ENCODE peak calls at places on chromosomes 16 and 17, in seven cellular contexts. One of them, this sample, is unnamed.

GRCh38 chr17:21252289-21252874 is 828 bp downstream of the NATD1 start:
- DNase-seq in left ventricle myocardium inferior: no peak
- DNase-seq in tibial nerve: no peak
- DNase-seq in GM10248: no peak
- DNase-seq in cardiac muscle cell: no peak
- DNase-seq in fibroblast of the aortic adventitia: no peak
- DNase-seq in WTC11: no peak
- DNase-seq in this sample: no peak

GRCh38 chr16:5196204-5196603 is 98.6 kb upstream of the EEF2KMT start:
- DNase-seq in left ventricle myocardium inferior: no peak
- DNase-seq in tibial nerve: no peak
- DNase-seq in WTC11: no peak
- DNase-seq in GM10248: no peak
- DNase-seq in cardiac muscle cell: no peak
- DNase-seq in fibroblast of the aortic adventitia: no peak
- DNase-seq in this sample: no peak

GRCh38 chr17:33594000-33594399 is 300.9 kb upstream of the ASIC2 start:
- DNase-seq in cardiac muscle cell: no peak
- DNase-seq in GM10248: no peak
- DNase-seq in fibroblast of the aortic adventitia: no peak
- DNase-seq in WTC11: no peak
- DNase-seq in tibial nerve: no peak
- DNase-seq in left ventricle myocardium inferior: no peak
- DNase-seq in this sample: no peak

GRCh38 chr16:73890524-73891500 is 405.8 kb upstream of the PSMD7 start:
- DNase-seq in fibroblast of the aortic adventitia: no peak
- DNase-seq in WTC11: peak; percentile 41
- DNase-seq in cardiac muscle cell: peak; percentile 45
- DNase-seq in tibial nerve: no peak
- DNase-seq in left ventricle myocardium inferior: no peak
- DNase-seq in GM10248: no peak
- DNase-seq in this sample: no peak

GRCh38 chr17:79109584-79109983 is 35.0 kb downstream of the ENGASE start:
- DNase-seq in GM10248: no peak
- DNase-seq in left ventricle myocardium inferior: no peak
- DNase-seq in fibroblast of the aortic adventitia: no peak
- DNase-seq in tibial nerve: no peak
- DNase-seq in cardiac muscle cell: no peak
- DNase-seq in WTC11: peak; percentile 60
- DNase-seq in this sample: no peak

GRCh38 chr17:21228111-21228510 is 14.2 kb upstream of the TMEM11 start:
- DNase-seq in GM10248: no peak
- DNase-seq in cardiac muscle cell: no peak
- DNase-seq in left ventricle myocardium inferior: no peak
- DNase-seq in tibial nerve: no peak
- DNase-seq in fibroblast of the aortic adventitia: no peak
- DNase-seq in WTC11: no peak
- DNase-seq in this sample: no peak

GRCh38 chr17:8222630-8223355 is 12.4 kb upstream of the AURKB start:
- DNase-seq in cardiac muscle cell: peak; percentile 90
- DNase-seq in WTC11: peak; percentile 95
- DNase-seq in GM10248: peak; percentile 73
- DNase-seq in fibroblast of the aortic adventitia: peak; percentile 97
- DNase-seq in tibial nerve: peak; percentile 94
- DNase-seq in left ventricle myocardium inferior: peak; percentile 95
- DNase-seq in this sample: peak; percentile 85

GRCh38 chr17:50255766-50256480 is 18.3 kb upstream of the TMEM92 start:
- DNase-seq in tibial nerve: no peak
- DNase-seq in fibroblast of the aortic adventitia: no peak
- DNase-seq in cardiac muscle cell: no peak
- DNase-seq in WTC11: no peak
- DNase-seq in GM10248: no peak
- DNase-seq in left ventricle myocardium inferior: no peak
- DNase-seq in this sample: no peak

GRCh38 chr16:60648260-60648659 is 1388.0 kb downstream of the CDH8 start:
- DNase-seq in left ventricle myocardium inferior: no peak
- DNase-seq in cardiac muscle cell: no peak
- DNase-seq in WTC11: no peak
- DNase-seq in tibial nerve: no peak
- DNase-seq in GM10248: no peak
- DNase-seq in fibroblast of the aortic adventitia: no peak
- DNase-seq in this sample: no peak

GRCh38 chr16:57374067-57374534 is 1.8 kb downstream of the CX3CL1 start:
- DNase-seq in GM10248: peak; percentile 28
- DNase-seq in left ventricle myocardium inferior: no peak
- DNase-seq in tibial nerve: no peak
- DNase-seq in fibroblast of the aortic adventitia: no peak
- DNase-seq in cardiac muscle cell: no peak
- DNase-seq in WTC11: no peak
- DNase-seq in this sample: no peak

GRCh38 chr16:54591816-54592246 is 305.2 kb upstream of the IRX3 start:
- DNase-seq in GM10248: no peak
- DNase-seq in fibroblast of the aortic adventitia: no peak
- DNase-seq in left ventricle myocardium inferior: no peak
- DNase-seq in tibial nerve: no peak
- DNase-seq in WTC11: no peak
- DNase-seq in cardiac muscle cell: no peak
- DNase-seq in this sample: no peak

GRCh38 chr17:5019475-5019956 is 15.7 kb downstream of the SLC52A1 start:
- DNase-seq in left ventricle myocardium inferior: no peak
- DNase-seq in GM10248: no peak
- DNase-seq in WTC11: peak; percentile 44
- DNase-seq in fibroblast of the aortic adventitia: no peak
- DNase-seq in tibial nerve: no peak
- DNase-seq in cardiac muscle cell: no peak
- DNase-seq in this sample: no peak

GRCh38 chr16:35325936-35326335 is 1866.5 kb downstream of the TP53TG3F start:
- DNase-seq in cardiac muscle cell: no peak
- DNase-seq in left ventricle myocardium inferior: no peak
- DNase-seq in GM10248: no peak
- DNase-seq in tibial nerve: no peak
- DNase-seq in WTC11: no peak
- DNase-seq in fibroblast of the aortic adventitia: no peak
- DNase-seq in this sample: no peak

GRCh38 chr17:11935734-11936406 is 61.4 kb downstream of the ZNF18 start:
- DNase-seq in tibial nerve: no peak
- DNase-seq in cardiac muscle cell: peak; percentile 68
- DNase-seq in fibroblast of the aortic adventitia: peak; percentile 34
- DNase-seq in GM10248: no peak
- DNase-seq in WTC11: peak; percentile 75
- DNase-seq in left ventricle myocardium inferior: peak; percentile 24
- DNase-seq in this sample: peak; percentile 34

GRCh38 chr16:12220721-12221120 is 244.2 kb downstream of the SNX29 start:
- DNase-seq in tibial nerve: no peak
- DNase-seq in cardiac muscle cell: no peak
- DNase-seq in GM10248: no peak
- DNase-seq in WTC11: no peak
- DNase-seq in fibroblast of the aortic adventitia: no peak
- DNase-seq in left ventricle myocardium inferior: no peak
- DNase-seq in this sample: no peak

GRCh38 chr16:55437627-55438026 is 41.4 kb upstream of the MMP2 start:
- DNase-seq in left ventricle myocardium inferior: no peak
- DNase-seq in fibroblast of the aortic adventitia: peak; percentile 77
- DNase-seq in cardiac muscle cell: no peak
- DNase-seq in GM10248: no peak
- DNase-seq in WTC11: no peak
- DNase-seq in tibial nerve: no peak
- DNase-seq in this sample: no peak

GRCh38 chr17:63941751-63942150 is 9.6 kb upstream of the CD79B start:
- DNase-seq in left ventricle myocardium inferior: no peak
- DNase-seq in WTC11: no peak
- DNase-seq in tibial nerve: no peak
- DNase-seq in GM10248: no peak
- DNase-seq in cardiac muscle cell: no peak
- DNase-seq in fibroblast of the aortic adventitia: no peak
- DNase-seq in this sample: no peak

GRCh38 chr16:71542377-71542776 is 16.2 kb downstream of the CHST4 start:
- DNase-seq in left ventricle myocardium inferior: peak; percentile 18
- DNase-seq in cardiac muscle cell: peak; percentile 63
- DNase-seq in fibroblast of the aortic adventitia: peak; percentile 6
- DNase-seq in GM10248: peak; percentile 69
- DNase-seq in WTC11: peak; percentile 87
- DNase-seq in tibial nerve: no peak
- DNase-seq in this sample: no peak

GRCh38 chr16:8972843-8973586 is 9.3 kb upstream of the USP7 start:
- DNase-seq in WTC11: no peak
- DNase-seq in left ventricle myocardium inferior: no peak
- DNase-seq in GM10248: no peak
- DNase-seq in cardiac muscle cell: no peak
- DNase-seq in tibial nerve: no peak
- DNase-seq in fibroblast of the aortic adventitia: peak; percentile 84
- DNase-seq in this sample: no peak

GRCh38 chr16:24974859-24975258 is 40.3 kb downstream of the ARHGAP17 start:
- DNase-seq in left ventricle myocardium inferior: no peak
- DNase-seq in GM10248: no peak
- DNase-seq in fibroblast of the aortic adventitia: no peak
- DNase-seq in cardiac muscle cell: no peak
- DNase-seq in tibial nerve: no peak
- DNase-seq in WTC11: no peak
- DNase-seq in this sample: no peak

GRCh38 chr16:24975428-24975889 is 39.7 kb downstream of the ARHGAP17 start:
- DNase-seq in cardiac muscle cell: no peak
- DNase-seq in fibroblast of the aortic adventitia: peak; percentile 40
- DNase-seq in tibial nerve: no peak
- DNase-seq in WTC11: no peak
- DNase-seq in GM10248: peak; percentile 66
- DNase-seq in left ventricle myocardium inferior: no peak
- DNase-seq in this sample: no peak

GRCh38 chr16:24977673-24978065 is 37.5 kb downstream of the ARHGAP17 start:
- DNase-seq in cardiac muscle cell: no peak
- DNase-seq in GM10248: no peak
- DNase-seq in left ventricle myocardium inferior: no peak
- DNase-seq in tibial nerve: no peak
- DNase-seq in fibroblast of the aortic adventitia: peak; percentile 90
- DNase-seq in WTC11: no peak
- DNase-seq in this sample: peak; percentile 48

GRCh38 chr16:24976971-24977672 is 38.0 kb downstream of the ARHGAP17 start:
- DNase-seq in tibial nerve: no peak
- DNase-seq in cardiac muscle cell: no peak
- DNase-seq in WTC11: no peak
- DNase-seq in left ventricle myocardium inferior: no peak
- DNase-seq in fibroblast of the aortic adventitia: no peak
- DNase-seq in GM10248: no peak
- DNase-seq in this sample: no peak

GRCh38 chr16:24976061-24976779 is 38.9 kb downstream of the ARHGAP17 start:
- DNase-seq in tibial nerve: no peak
- DNase-seq in cardiac muscle cell: no peak
- DNase-seq in left ventricle myocardium inferior: no peak
- DNase-seq in WTC11: no peak
- DNase-seq in GM10248: no peak
- DNase-seq in fibroblast of the aortic adventitia: no peak
- DNase-seq in this sample: no peak
- TF ChIP-seq CTCF in tibial nerve: no peak
- TF ChIP-seq CTCF in cardiac muscle cell: no peak
- TF ChIP-seq CTCF in left ventricle myocardium inferior: no peak
- TF ChIP-seq CTCF in WTC11: no peak
- TF ChIP-seq CTCF in GM10248: no peak
- TF ChIP-seq CTCF in fibroblast of the aortic adventitia: no peak
- TF ChIP-seq CTCF in this sample: no peak

GRCh38 chr17:303161-303560 is 49.4 kb downstream of the RPH3AL start:
- DNase-seq in left ventricle myocardium inferior: no peak
- DNase-seq in GM10248: no peak
- DNase-seq in tibial nerve: no peak
- DNase-seq in fibroblast of the aortic adventitia: no peak
- DNase-seq in cardiac muscle cell: no peak
- DNase-seq in WTC11: no peak
- DNase-seq in this sample: no peak
- TF ChIP-seq CTCF in left ventricle myocardium inferior: no peak
- TF ChIP-seq CTCF in GM10248: no peak
- TF ChIP-seq CTCF in tibial nerve: no peak
- TF ChIP-seq CTCF in fibroblast of the aortic adventitia: no peak
- TF ChIP-seq CTCF in cardiac muscle cell: no peak
- TF ChIP-seq CTCF in WTC11: no peak
- TF ChIP-seq CTCF in this sample: no peak

GRCh38 chr16:2465653-2466415 is 5.3 kb upstream of the NTN3 start:
- DNase-seq in tibial nerve: no peak
- DNase-seq in cardiac muscle cell: no peak
- DNase-seq in left ventricle myocardium inferior: no peak
- DNase-seq in WTC11: peak; percentile 50
- DNase-seq in fibroblast of the aortic adventitia: no peak
- DNase-seq in GM10248: no peak
- DNase-seq in this sample: no peak
- TF ChIP-seq CTCF in tibial nerve: no peak
- TF ChIP-seq CTCF in cardiac muscle cell: peak; percentile 28
- TF ChIP-seq CTCF in left ventricle myocardium inferior: no peak
- TF ChIP-seq CTCF in WTC11: no peak
- TF ChIP-seq CTCF in fibroblast of the aortic adventitia: peak; percentile 34
- TF ChIP-seq CTCF in GM10248: peak; percentile 28
- TF ChIP-seq CTCF in this sample: peak; percentile 35

GRCh38 chr17:62692721-62693431 is 65.4 kb downstream of the MRC2 start:
- DNase-seq in WTC11: peak; percentile 78
- DNase-seq in GM10248: no peak
- DNase-seq in fibroblast of the aortic adventitia: peak; percentile 31
- DNase-seq in left ventricle myocardium inferior: no peak
- DNase-seq in tibial nerve: no peak
- DNase-seq in cardiac muscle cell: peak; percentile 56
- DNase-seq in this sample: no peak

GRCh38 chr17:62696726-62697490 is 69.4 kb downstream of the MRC2 start:
- DNase-seq in tibial nerve: no peak
- DNase-seq in GM10248: no peak
- DNase-seq in fibroblast of the aortic adventitia: peak; percentile 38
- DNase-seq in left ventricle myocardium inferior: no peak
- DNase-seq in cardiac muscle cell: no peak
- DNase-seq in WTC11: no peak
- DNase-seq in this sample: no peak

GRCh38 chr17:62692159-62692651 is 64.7 kb downstream of the MRC2 start:
- DNase-seq in left ventricle myocardium inferior: no peak
- DNase-seq in cardiac muscle cell: no peak
- DNase-seq in GM10248: no peak
- DNase-seq in WTC11: no peak
- DNase-seq in fibroblast of the aortic adventitia: no peak
- DNase-seq in tibial nerve: no peak
- DNase-seq in this sample: no peak

GRCh38 chr17:62696256-62696655 is 68.8 kb downstream of the MRC2 start:
- DNase-seq in cardiac muscle cell: no peak
- DNase-seq in fibroblast of the aortic adventitia: peak; percentile 40
- DNase-seq in GM10248: no peak
- DNase-seq in left ventricle myocardium inferior: no peak
- DNase-seq in tibial nerve: no peak
- DNase-seq in WTC11: no peak
- DNase-seq in this sample: no peak

DNA sequence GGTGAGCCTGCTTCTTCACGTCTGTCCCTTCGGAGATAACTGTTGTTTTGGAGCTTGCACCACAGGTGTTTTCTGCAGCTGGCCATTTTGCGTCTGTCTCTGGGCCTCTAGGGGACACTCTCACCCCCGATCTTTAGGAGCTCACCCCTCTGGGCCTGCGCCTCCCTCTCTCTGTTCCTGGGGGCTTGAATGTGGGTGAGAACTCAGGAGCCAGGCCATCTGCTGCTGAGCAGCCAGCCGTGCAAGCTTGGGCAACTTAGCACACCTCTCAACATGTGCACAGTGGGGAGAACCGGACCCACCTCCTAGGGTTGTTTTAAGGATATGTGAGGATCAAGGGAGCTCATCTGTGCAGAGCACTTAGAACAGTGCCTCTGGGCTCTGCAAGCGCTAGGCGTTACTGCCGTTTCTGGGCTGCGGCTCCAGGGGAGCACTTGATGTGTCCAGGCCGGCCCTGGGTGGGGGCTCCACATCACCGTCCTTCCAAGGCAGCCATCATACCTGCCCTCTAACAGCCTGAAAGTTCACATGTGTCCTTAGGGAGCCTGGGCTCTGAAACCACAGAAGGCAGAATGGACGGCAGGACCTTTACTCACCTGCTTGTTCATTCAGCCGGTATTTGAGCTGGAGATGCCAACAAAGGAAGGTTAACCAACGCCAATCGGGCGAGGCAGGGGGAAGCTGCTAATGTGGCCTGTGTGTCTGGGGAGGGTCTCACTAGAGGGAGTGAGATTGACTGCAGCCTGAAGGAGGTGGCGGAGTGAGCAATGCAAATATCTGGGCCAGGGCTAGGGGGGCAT is 66.3 kb downstream of the MRC2 start:
- DNase-seq in GM10248: no peak
- DNase-seq in cardiac muscle cell: no peak
- DNase-seq in tibial nerve: no peak
- DNase-seq in fibroblast of the aortic adventitia: no peak
- DNase-seq in left ventricle myocardium inferior: no peak
- DNase-seq in WTC11: no peak
- DNase-seq in this sample: no peak
- TF ChIP-seq CTCF in GM10248: no peak
- TF ChIP-seq CTCF in cardiac muscle cell: no peak
- TF ChIP-seq CTCF in tibial nerve: no peak
- TF ChIP-seq CTCF in fibroblast of the aortic adventitia: no peak
- TF ChIP-seq CTCF in left ventricle myocardium inferior: no peak
- TF ChIP-seq CTCF in WTC11: no peak
- TF ChIP-seq CTCF in this sample: no peak